ENCODE peak calls at places on chromosome 1, in ten cellular contexts. Q is trophoblast cell; P is heart left ventricle; I is H1; T is mammary epithelial cell; R is effector memory CD4-positive, alpha-beta T cell; X is A549; W is PC-3; E is astrocyte; N is Caco-2. L is an unnamed sample.
A peak's percentile ranks its signal among the peaks of the same experiment; 100 is the strongest.

GRCh38 chr1:153616144-153616884 is at the start of gene S100A14:
- DNase-seq in Q (no peak), P (no peak), I (no peak), T (peak; percentile 93), R (no peak), X (no peak), W (peak; percentile 95), E (no peak), N (peak; percentile 94), L (no peak)

GRCh38 chr1:79716481-79716880 is 710.0 kb upstream of the ADGRL4 start:
- DNase-seq in Q (no peak), P (no peak), I (no peak), T (peak; percentile 68), R (no peak), X (no peak), W (peak; percentile 69), E (peak; percentile 91), N (no peak), L (peak; percentile 38)

GRCh38 chr1:177948336-177948972 is 21.4 kb downstream of the SEC16B start:
- DNase-seq in Q (peak; percentile 65), P (peak; percentile 45), I (peak; percentile 29), T (peak; percentile 58), R (no peak), X (peak; percentile 66), W (peak; percentile 70), E (peak; percentile 37), N (peak; percentile 64), L (peak; percentile 76)

GRCh38 chr1:67347688-67348472 is 40.2 kb downstream of the IL12RB2 start:
- DNase-seq in Q (peak; percentile 67), P (peak; percentile 25), I (peak; percentile 13), T (peak; percentile 85), R (no peak), X (peak; percentile 30), W (peak; percentile 76), E (peak; percentile 69), N (peak; percentile 38), L (peak; percentile 65)

GRCh38 chr1:245742891-245743290 is 588.1 kb downstream of the KIF26B start:
- DNase-seq in Q (no peak), P (no peak), I (no peak), T (no peak), R (no peak), X (no peak), W (no peak), E (peak; percentile 85), N (no peak), L (no peak)

GRCh38 chr1:24437631-24438396 is 22.2 kb downstream of the NIPAL3 start:
- DNase-seq in Q (no peak), P (no peak), I (no peak), T (no peak), R (no peak), X (no peak), W (peak; percentile 50), E (no peak), N (no peak), L (no peak)

GRCh38 chr1:15262711-15263110 is 15.7 kb downstream of the FHAD1 start:
- DNase-seq in Q (no peak), P (no peak), I (no peak), T (no peak), R (no peak), X (no peak), W (no peak), E (no peak), N (no peak), L (no peak)

GRCh38 chr1:226738995-226739695 is at the start of gene ITPKB:
- DNase-seq in Q (no peak), P (peak; percentile 77), I (no peak), T (peak; percentile 60), R (peak; percentile 70), X (no peak), W (peak; percentile 82), E (peak; percentile 58), N (peak; percentile 39), L (peak; percentile 70)

GRCh38 chr1:39666772-39667171 is 5.1 kb downstream of the NT5C1A start:
- DNase-seq in Q (no peak), P (no peak), I (no peak), T (no peak), R (no peak), X (no peak), W (no peak), E (no peak), N (no peak), L (no peak)

GRCh38 chr1:56098956-56099355 is 480.4 kb downstream of the PLPP3 start:
- DNase-seq in Q (no peak), P (no peak), I (no peak), T (no peak), R (no peak), X (no peak), W (no peak), E (peak; percentile 85), N (no peak), L (no peak)

GRCh38 chr1:58781541-58782307 is 2.1 kb downstream of the JUN start:
- DNase-seq in Q (peak; percentile 29), P (peak; percentile 80), I (no peak), T (peak; percentile 54), R (peak; percentile 62), X (no peak), W (peak; percentile 67), E (peak; percentile 51), N (peak; percentile 49), L (peak; percentile 67)

GRCh38 chr1:116826818-116827606 is 72.8 kb downstream of the CD2 start:
- DNase-seq in Q (peak; percentile 37), P (no peak), I (no peak), T (peak; percentile 88), R (no peak), X (no peak), W (peak; percentile 65), E (peak; percentile 66), N (no peak), L (no peak)

GRCh38 chr1:87796521-87796920 is 467.8 kb downstream of the LMO4 start:
- DNase-seq in Q (no peak), P (no peak), I (no peak), T (no peak), R (no peak), X (no peak), W (no peak), E (no peak), N (no peak), L (no peak)

GRCh38 chr1:230301820-230302219 is 124.3 kb downstream of the PGBD5 start:
- DNase-seq in Q (no peak), P (no peak), I (no peak), T (no peak), R (no peak), X (no peak), W (no peak), E (no peak), N (no peak), L (no peak)

GRCh38 chr1:26994772-26995625 is 1.5 kb downstream of the TRNP1 start:
- DNase-seq in Q (no peak), P (no peak), I (no peak), T (peak; percentile 66), R (no peak), X (no peak), W (peak; percentile 56), E (no peak), N (no peak), L (no peak)

GRCh38 chr1:26996665-26997064 is 3.2 kb downstream of the TRNP1 start:
- DNase-seq in Q (no peak), P (no peak), I (no peak), T (no peak), R (no peak), X (no peak), W (no peak), E (no peak), N (no peak), L (no peak)

GRCh38 chr1:26993237-26994019 is at the start of gene TRNP1:
- DNase-seq in Q (peak; percentile 37), P (peak; percentile 74), I (no peak), T (peak; percentile 78), R (peak; percentile 60), X (peak; percentile 77), W (peak; percentile 89), E (peak; percentile 45), N (peak; percentile 91), L (peak; percentile 90)

GRCh38 chr1:26996024-26996423 is 2.5 kb downstream of the TRNP1 start:
- DNase-seq in Q (no peak), P (no peak), I (no peak), T (peak; percentile 74), R (no peak), X (no peak), W (peak; percentile 71), E (no peak), N (no peak), L (no peak)

GRCh38 chr1:26994020-26994745 is 691 bp downstream of the TRNP1 start:
- DNase-seq in Q (no peak), P (no peak), I (no peak), T (no peak), R (no peak), X (no peak), W (no peak), E (no peak), N (no peak), L (no peak)
- H3K4me3 ChIP-seq in Q (peak overlapping the region; percentile 76), P (peak overlapping the region; percentile 67), I (peak overlapping the region; percentile 57), T (peak overlapping the region; percentile 83), R (peak overlapping the region; percentile 57), X (peak overlapping the region; percentile 96), W (peak overlapping the region; percentile 88), E (peak overlapping the region; percentile 64), N (peak overlapping the region; percentile 83), L (peak overlapping the region; percentile 55)

DNA sequence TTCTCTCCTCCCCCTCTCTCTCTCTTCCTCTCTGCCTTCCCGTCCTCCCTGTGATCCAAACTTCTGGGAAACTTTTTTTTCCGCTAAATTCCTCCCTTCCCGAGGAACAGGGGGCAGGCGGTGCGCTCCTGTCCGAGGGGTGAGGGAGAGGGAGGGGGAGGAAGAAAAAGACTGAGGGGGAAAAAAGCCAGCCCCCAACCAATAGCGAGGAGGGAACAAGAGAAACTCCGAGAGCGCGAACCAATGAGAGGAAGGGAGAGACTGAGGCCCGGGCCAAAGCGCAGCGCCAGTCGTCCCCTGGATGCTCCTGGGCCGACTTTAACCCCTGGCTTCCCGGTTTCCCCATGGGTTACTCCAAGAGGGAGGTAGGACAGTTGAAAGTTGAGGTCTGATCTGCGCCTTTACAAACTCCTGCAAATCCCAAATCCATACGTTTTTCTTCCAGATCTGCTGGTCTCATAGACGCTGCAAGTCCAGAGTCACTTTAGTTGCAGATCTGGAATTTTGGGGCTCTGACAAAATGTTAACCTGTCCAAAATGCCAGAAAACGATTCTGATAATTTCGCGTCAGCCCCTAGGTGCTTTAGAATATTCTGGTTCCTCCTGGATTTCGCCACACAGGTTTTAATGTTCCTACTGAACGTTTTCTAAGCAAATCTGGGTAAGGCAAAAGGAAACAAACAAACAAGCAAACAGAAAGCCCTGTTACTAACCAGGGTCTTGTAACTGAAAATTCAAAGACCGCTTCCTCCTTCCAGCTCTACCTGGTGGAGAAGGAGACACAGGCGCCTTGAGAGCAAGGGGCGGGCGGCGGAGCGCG is at the start of gene TBX15:
- DNase-seq in Q (no peak), P (no peak), I (no peak), T (no peak), R (no peak), X (no peak), W (no peak), E (no peak), N (no peak), L (no peak)
- H3K9me3 ChIP-seq in Q (peaks cover 9% of the 10 kb centered on the region), P (no peaks in the 10 kb centered on the region), I (peaks cover 3% of the 10 kb centered on the region), T (peaks cover 9% of the 10 kb centered on the region), R (no peaks in the 10 kb centered on the region), X (no peaks in the 10 kb centered on the region), W (no peaks in the 10 kb centered on the region), E (peaks cover 4% of the 10 kb centered on the region), N (no peaks in the 10 kb centered on the region), L (no peaks in the 10 kb centered on the region)

GRCh38 chr1:25874209-25874608 is 1.3 kb downstream of the PAQR7 start:
- DNase-seq in Q (no peak), P (no peak), I (no peak), T (no peak), R (no peak), X (no peak), W (no peak), E (no peak), N (no peak), L (no peak)
- H3K4me3 ChIP-seq in Q (no peak overlapping the region), P (peak overlapping the region; percentile 52), I (no peak overlapping the region), T (peak overlapping the region; percentile 79), R (no peak overlapping the region), X (peak overlapping the region; percentile 58), W (peak overlapping the region; percentile 90), E (peak overlapping the region; percentile 65), N (peak overlapping the region; percentile 40), L (no peak overlapping the region)

GRCh38 chr1:238205045-238205662 is 314.4 kb upstream of the ZP4 start:
- DNase-seq in Q (peak; percentile 29), P (no peak), I (no peak), T (no peak), R (no peak), X (no peak), W (no peak), E (no peak), N (no peak), L (no peak)
- H3K9me3 ChIP-seq in Q (no peaks in the 10 kb centered on the region), P (no peaks in the 10 kb centered on the region), I (no peaks in the 10 kb centered on the region), T (no peaks in the 10 kb centered on the region), R (peaks cover 1% of the 10 kb centered on the region), X (no peaks in the 10 kb centered on the region), W (no peaks in the 10 kb centered on the region), E (no peaks in the 10 kb centered on the region), N (no peaks in the 10 kb centered on the region), L (no peaks in the 10 kb centered on the region)